ENCODE peak calls at places on chromosomes 2 and 18, in nine cellular contexts. S, X, C, E, A, T, V, Z and F are unnamed samples.

GRCh38 chr2:119753041-119753929 is 6.4 kb upstream of the PTPN4 start:
- DNase-seq in S (peak), X (no peak), C (no peak), E (no peak), A (no peak), T (no peak), V (peak), Z (no peak), F (no peak)

GRCh38 chr2:215727507-215728503 is 285.5 kb downstream of the MREG start:
- DNase-seq in S (peak), X (no peak), C (no peak), E (no peak), A (no peak), T (no peak), V (peak), Z (no peak), F (no peak)

GRCh38 chr2:233480490-233481202 is 85.9 kb downstream of the USP40 start:
- DNase-seq in S (peak), X (no peak), C (peak), E (no peak), A (no peak), T (no peak), V (no peak), Z (no peak), F (peak)

GRCh38 chr2:6069354-6069753 is 377.2 kb downstream of the SOX11 start:
- DNase-seq in S (no peak), X (no peak), C (no peak), E (no peak), A (peak), T (no peak), V (no peak), Z (no peak), F (no peak)

GRCh38 chr2:139018252-139018651 is 238.1 kb upstream of the NXPH2 start:
- DNase-seq in S (no peak), X (no peak), C (no peak), E (no peak), A (no peak), T (no peak), V (no peak), Z (no peak), F (no peak)

GRCh38 chr2:122748552-122749011 is 993.1 kb downstream of the TSN start:
- DNase-seq in S (no peak), X (no peak), C (no peak), E (no peak), A (peak), T (no peak), V (peak), Z (no peak), F (no peak)

GRCh38 chr18:27428120-27428519 is 243.0 kb upstream of the CHST9 start:
- DNase-seq in S (no peak), X (no peak), C (no peak), E (no peak), A (peak), T (no peak), V (no peak), Z (no peak), F (no peak)

GRCh38 chr2:219060821-219061791 is at the start of gene IHH:
- DNase-seq in S (peak), X (no peak), C (no peak), E (no peak), A (peak), T (peak), V (no peak), Z (no peak), F (no peak)

GRCh38 chr2:23554054-23554697 is 169.2 kb downstream of the KLHL29 start:
- DNase-seq in S (no peak), X (no peak), C (no peak), E (no peak), A (no peak), T (peak), V (no peak), Z (no peak), F (no peak)

GRCh38 chr18:46169464-46169941 is 65.3 kb downstream of the HAUS1 start:
- DNase-seq in S (no peak), X (no peak), C (no peak), E (no peak), A (no peak), T (no peak), V (peak), Z (no peak), F (no peak)

GRCh38 chr2:32715391-32715841 is 87.6 kb downstream of the TTC27 start:
- DNase-seq in S (peak), X (no peak), C (no peak), E (no peak), A (no peak), T (no peak), V (no peak), Z (no peak), F (no peak)

GRCh38 chr2:202418511-202418910 is 42.4 kb downstream of the BMPR2 start:
- DNase-seq in S (no peak), X (no peak), C (no peak), E (no peak), A (no peak), T (no peak), V (no peak), Z (no peak), F (no peak)

GRCh38 chr2:25298776-25299431 is 42.8 kb downstream of the DNMT3A start:
- DNase-seq in S (no peak), X (no peak), C (no peak), E (no peak), A (no peak), T (no peak), V (no peak), Z (no peak), F (no peak)

GRCh38 chr2:109435866-109436634 is 177.7 kb downstream of the SEPTIN10 start:
- DNase-seq in S (no peak), X (peak), C (peak), E (no peak), A (no peak), T (no peak), V (peak), Z (no peak), F (no peak)

GRCh38 chr18:60493066-60493465 is 120.5 kb upstream of the MC4R start:
- DNase-seq in S (no peak), X (no peak), C (no peak), E (no peak), A (peak), T (no peak), V (no peak), Z (no peak), F (no peak)

GRCh38 chr18:21997207-21998143 is 171.9 kb upstream of the GATA6 start:
- DNase-seq in S (peak), X (peak), C (no peak), E (no peak), A (no peak), T (peak), V (peak), Z (no peak), F (no peak)

GRCh38 chr18:58556333-58557012 is 72.4 kb downstream of the ALPK2 start:
- DNase-seq in S (no peak), X (peak), C (no peak), E (no peak), A (no peak), T (no peak), V (no peak), Z (no peak), F (no peak)

GRCh38 chr2:242098034-242098433 is 228.5 kb downstream of the RTP5 start:
- DNase-seq in S (no peak), X (no peak), C (no peak), E (no peak), A (no peak), T (no peak), V (no peak), Z (no peak), F (no peak)
- TF ChIP-seq CTCF in S (no peak), X (no peak), C (no peak), E (no peak), A (no peak), T (no peak), V (no peak), Z (no peak), F (no peak)

GRCh38 chr2:121382744-121383143 is 97.7 kb upstream of the TFCP2L1 start:
- DNase-seq in S (no peak), X (no peak), C (no peak), E (no peak), A (no peak), T (no peak), V (peak), Z (no peak), F (no peak)
- TF ChIP-seq CTCF in S (no peak), X (no peak), C (no peak), E (no peak), A (peak), T (no peak), V (peak), Z (peak), F (no peak)

GRCh38 chr2:120907822-120908221 is 172.2 kb downstream of the GLI2 start:
- DNase-seq in S (no peak), X (no peak), C (no peak), E (no peak), A (no peak), T (no peak), V (no peak), Z (no peak), F (no peak)
- TF ChIP-seq CTCF in S (no peak), X (no peak), C (peak), E (peak), A (peak), T (no peak), V (peak), Z (no peak), F (no peak)

GRCh38 chr2:217920879-217921603 is 81.8 kb downstream of the TNS1 start:
- DNase-seq in S (no peak), X (peak), C (no peak), E (no peak), A (no peak), T (peak), V (peak), Z (no peak), F (no peak)

GRCh38 chr2:217919781-217920351 is 82.9 kb downstream of the TNS1 start:
- DNase-seq in S (no peak), X (no peak), C (no peak), E (no peak), A (peak), T (peak), V (peak), Z (no peak), F (no peak)

GRCh38 chr2:217919204-217919603 is 83.6 kb downstream of the TNS1 start:
- DNase-seq in S (no peak), X (no peak), C (no peak), E (no peak), A (no peak), T (no peak), V (no peak), Z (no peak), F (no peak)

GRCh38 chr2:217916504-217917254 is 86.1 kb downstream of the TNS1 start:
- DNase-seq in S (no peak), X (no peak), C (no peak), E (no peak), A (no peak), T (no peak), V (no peak), Z (no peak), F (no peak)

GRCh38 chr2:217918220-217919024 is 84.4 kb downstream of the TNS1 start:
- DNase-seq in S (no peak), X (no peak), C (no peak), E (no peak), A (peak), T (peak), V (peak), Z (no peak), F (no peak)
- TF ChIP-seq CTCF in S (peak), X (no peak), C (peak), E (peak), A (peak), T (no peak), V (peak), Z (peak), F (no peak)

GRCh38 chr18:13103366-13103765 is 112.2 kb downstream of the CEP192 start:
- DNase-seq in S (no peak), X (no peak), C (no peak), E (no peak), A (no peak), T (no peak), V (peak), Z (no peak), F (no peak)
- TF ChIP-seq CTCF in S (peak), X (no peak), C (peak), E (peak), A (peak), T (no peak), V (peak), Z (peak), F (no peak)

DNA sequence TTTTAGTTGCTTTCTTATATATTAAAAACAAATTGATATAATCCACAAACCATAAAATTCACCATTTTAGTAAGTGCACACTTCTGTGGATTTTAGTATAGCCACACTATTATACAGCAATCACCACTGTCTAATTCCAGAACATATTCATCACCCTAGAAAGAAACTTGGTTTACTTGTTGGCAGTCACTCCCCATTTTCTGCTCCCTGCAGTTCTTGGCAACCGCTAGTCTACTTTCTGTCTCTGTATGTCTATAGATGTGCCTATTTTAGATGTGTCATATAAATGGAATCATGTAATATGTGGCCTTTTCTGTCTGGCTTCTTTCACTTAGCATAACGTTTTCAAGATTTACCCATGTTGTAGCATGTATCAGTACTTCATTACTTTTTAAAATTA is 5.7 kb downstream of the CKAP2L start:
- DNase-seq in S (no peak), X (no peak), C (no peak), E (no peak), A (no peak), T (no peak), V (peak), Z (no peak), F (no peak)
- TF ChIP-seq CTCF in S (no peak), X (no peak), C (no peak), E (no peak), A (no peak), T (no peak), V (no peak), Z (no peak), F (no peak)

DNA sequence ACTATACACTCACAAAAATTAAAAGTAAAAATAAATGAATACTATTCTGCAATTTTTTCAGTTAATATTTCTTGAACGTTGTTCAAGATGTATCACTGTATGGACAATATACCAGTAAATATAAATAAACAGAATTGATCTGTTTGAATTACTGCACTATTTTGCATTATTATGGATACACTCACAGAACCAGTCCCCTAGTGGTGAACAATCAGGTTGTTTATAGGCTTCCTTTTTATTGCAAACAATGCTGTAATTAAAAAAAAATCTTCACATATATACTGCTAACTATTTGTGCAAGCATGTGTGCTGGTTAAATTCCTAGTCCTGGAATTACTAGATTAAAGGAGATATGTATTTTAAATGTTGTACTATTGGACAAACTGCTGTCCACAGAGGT is 306.0 kb downstream of the FBXO15 start:
- DNase-seq in S (no peak), X (no peak), C (no peak), E (no peak), A (no peak), T (no peak), V (peak), Z (no peak), F (no peak)
- TF ChIP-seq CTCF in S (no peak), X (no peak), C (no peak), E (peak), A (peak), T (no peak), V (peak), Z (no peak), F (no peak)

GRCh38 chr2:69306897-69307695 is 79.9 kb downstream of the GFPT1 start:
- DNase-seq in S (peak), X (peak), C (peak), E (peak), A (peak), T (peak), V (peak), Z (peak), F (peak)
- TF ChIP-seq CTCF in S (peak), X (peak), C (peak), E (peak), A (peak), T (peak), V (peak), Z (peak), F (peak)

GRCh38 chr2:132681766-132682165 is 11.8 kb upstream of the LYPD1 start:
- DNase-seq in S (no peak), X (no peak), C (no peak), E (no peak), A (no peak), T (no peak), V (peak), Z (no peak), F (no peak)

GRCh38 chr2:132678498-132678897 is 8.5 kb upstream of the LYPD1 start:
- DNase-seq in S (no peak), X (no peak), C (no peak), E (no peak), A (no peak), T (no peak), V (peak), Z (no peak), F (no peak)

GRCh38 chr2:132677661-132678060 is 7.7 kb upstream of the LYPD1 start:
- DNase-seq in S (no peak), X (no peak), C (no peak), E (no peak), A (no peak), T (no peak), V (peak), Z (no peak), F (no peak)

GRCh38 chr2:132670961-132671781 is 1.2 kb upstream of the LYPD1 start:
- DNase-seq in S (no peak), X (no peak), C (no peak), E (peak), A (peak), T (no peak), V (peak), Z (no peak), F (no peak)

GRCh38 chr2:132676999-132677398 is 7.0 kb upstream of the LYPD1 start:
- DNase-seq in S (no peak), X (no peak), C (no peak), E (no peak), A (no peak), T (no peak), V (no peak), Z (no peak), F (no peak)
- TF ChIP-seq CTCF in S (no peak), X (no peak), C (no peak), E (peak), A (no peak), T (no peak), V (no peak), Z (peak), F (no peak)